ENCODE peak calls at places on chromosomes 1 and 21, in eight cellular contexts. One of them, this sample, is unnamed.

GRCh38 chr1:234672349-234673135 is 62.6 kb upstream of the IRF2BP2 start:
- DNase-seq in Kasumi-1: no peak
- DNase-seq in C1 segment of cervical spinal cord: no peak
- DNase-seq in fibroblast of mammary gland: no peak
- DNase-seq in anterior cingulate cortex: no peak
- DNase-seq in ELF-1: no peak
- DNase-seq in GM13977: no peak
- DNase-seq in NCI-H2081: no peak
- DNase-seq in this sample: no peak

GRCh38 chr1:10905841-10906655 is 106.4 kb upstream of the TARDBP start:
- DNase-seq in ELF-1: no peak
- DNase-seq in C1 segment of cervical spinal cord: no peak
- DNase-seq in anterior cingulate cortex: no peak
- DNase-seq in GM13977: no peak
- DNase-seq in fibroblast of mammary gland: no peak
- DNase-seq in Kasumi-1: no peak
- DNase-seq in NCI-H2081: no peak
- DNase-seq in this sample: no peak

GRCh38 chr1:26697978-26698849 is 2.4 kb downstream of the ARID1A start:
- DNase-seq in Kasumi-1: peak
- DNase-seq in ELF-1: peak
- DNase-seq in C1 segment of cervical spinal cord: peak
- DNase-seq in fibroblast of mammary gland: peak
- DNase-seq in anterior cingulate cortex: no peak
- DNase-seq in GM13977: peak
- DNase-seq in NCI-H2081: peak
- DNase-seq in this sample: peak

GRCh38 chr1:32099426-32099825 is 8.4 kb upstream of the KPNA6 start:
- DNase-seq in anterior cingulate cortex: no peak
- DNase-seq in ELF-1: no peak
- DNase-seq in GM13977: peak
- DNase-seq in C1 segment of cervical spinal cord: no peak
- DNase-seq in Kasumi-1: no peak
- DNase-seq in NCI-H2081: no peak
- DNase-seq in fibroblast of mammary gland: no peak
- DNase-seq in this sample: no peak

GRCh38 chr1:200512191-200512590 is 102.4 kb upstream of the ZNF281 start:
- DNase-seq in anterior cingulate cortex: no peak
- DNase-seq in GM13977: no peak
- DNase-seq in ELF-1: no peak
- DNase-seq in NCI-H2081: no peak
- DNase-seq in Kasumi-1: no peak
- DNase-seq in C1 segment of cervical spinal cord: no peak
- DNase-seq in fibroblast of mammary gland: peak
- DNase-seq in this sample: peak

GRCh38 chr21:34762761-34763160 is 94.0 kb downstream of the CLIC6 start:
- DNase-seq in GM13977: no peak
- DNase-seq in C1 segment of cervical spinal cord: no peak
- DNase-seq in Kasumi-1: no peak
- DNase-seq in NCI-H2081: no peak
- DNase-seq in fibroblast of mammary gland: peak
- DNase-seq in ELF-1: no peak
- DNase-seq in anterior cingulate cortex: no peak
- DNase-seq in this sample: peak

GRCh38 chr1:109788695-109789521 is 25.2 kb upstream of the EPS8L3 start:
- DNase-seq in Kasumi-1: peak
- DNase-seq in ELF-1: peak
- DNase-seq in fibroblast of mammary gland: no peak
- DNase-seq in C1 segment of cervical spinal cord: no peak
- DNase-seq in anterior cingulate cortex: no peak
- DNase-seq in GM13977: peak
- DNase-seq in NCI-H2081: no peak
- DNase-seq in this sample: no peak

GRCh38 chr1:21951576-21951870 is 14.4 kb upstream of the HSPG2 start:
- DNase-seq in ELF-1: no peak
- DNase-seq in NCI-H2081: no peak
- DNase-seq in GM13977: no peak
- DNase-seq in C1 segment of cervical spinal cord: no peak
- DNase-seq in anterior cingulate cortex: no peak
- DNase-seq in fibroblast of mammary gland: no peak
- DNase-seq in Kasumi-1: no peak
- DNase-seq in this sample: no peak

GRCh38 chr21:38354231-38354630 is 97.4 kb downstream of the KCNJ15 start:
- DNase-seq in ELF-1: no peak
- DNase-seq in C1 segment of cervical spinal cord: no peak
- DNase-seq in anterior cingulate cortex: no peak
- DNase-seq in NCI-H2081: no peak
- DNase-seq in Kasumi-1: no peak
- DNase-seq in GM13977: no peak
- DNase-seq in fibroblast of mammary gland: no peak
- DNase-seq in this sample: no peak

GRCh38 chr1:147129116-147129873 is 43.0 kb downstream of the PRKAB2 start:
- DNase-seq in GM13977: no peak
- DNase-seq in NCI-H2081: no peak
- DNase-seq in Kasumi-1: no peak
- DNase-seq in C1 segment of cervical spinal cord: no peak
- DNase-seq in ELF-1: no peak
- DNase-seq in anterior cingulate cortex: no peak
- DNase-seq in fibroblast of mammary gland: no peak
- DNase-seq in this sample: no peak

GRCh38 chr1:83112248-83112885 is 886.6 kb downstream of the TTLL7 start:
- DNase-seq in GM13977: no peak
- DNase-seq in anterior cingulate cortex: no peak
- DNase-seq in ELF-1: no peak
- DNase-seq in Kasumi-1: no peak
- DNase-seq in C1 segment of cervical spinal cord: no peak
- DNase-seq in fibroblast of mammary gland: no peak
- DNase-seq in NCI-H2081: no peak
- DNase-seq in this sample: no peak

GRCh38 chr1:243974451-243975292 is 76.4 kb upstream of the ZBTB18 start:
- DNase-seq in Kasumi-1: no peak
- DNase-seq in NCI-H2081: no peak
- DNase-seq in GM13977: no peak
- DNase-seq in fibroblast of mammary gland: peak
- DNase-seq in anterior cingulate cortex: no peak
- DNase-seq in ELF-1: peak
- DNase-seq in C1 segment of cervical spinal cord: no peak
- DNase-seq in this sample: peak

GRCh38 chr1:36735436-36735835 is 252.7 kb upstream of the CSF3R start:
- DNase-seq in Kasumi-1: no peak
- DNase-seq in NCI-H2081: no peak
- DNase-seq in C1 segment of cervical spinal cord: no peak
- DNase-seq in fibroblast of mammary gland: no peak
- DNase-seq in anterior cingulate cortex: no peak
- DNase-seq in ELF-1: no peak
- DNase-seq in GM13977: no peak
- DNase-seq in this sample: no peak

This sample was measured in AG10803.